ENCODE peak calls at places on chromosomes 12 and 14, in eight cellular contexts. One of them, this sample, is unnamed.

GRCh38 chr12:121776190-121777098 is 17.0 kb downstream of the RHOF start:
- DNase-seq in frontal cortex: peak
- DNase-seq in H9: peak
- DNase-seq in prostate gland: peak
- DNase-seq in AG08395: peak
- DNase-seq in left colon: peak
- DNase-seq in activated CD4-positive, alpha-beta T cell treated with anti-CD3 and anti-CD28 coated beads, Interleukin-2, amount 50 U/mL, for 1 hour: peak
- DNase-seq in thoracic aorta: no peak
- DNase-seq in this sample: peak

GRCh38 chr12:31589582-31589895 is 1.4 kb downstream of the DENND5B start:
- DNase-seq in frontal cortex: peak
- DNase-seq in H9: no peak
- DNase-seq in prostate gland: no peak
- DNase-seq in AG08395: no peak
- DNase-seq in left colon: no peak
- DNase-seq in activated CD4-positive, alpha-beta T cell treated with anti-CD3 and anti-CD28 coated beads, Interleukin-2, amount 50 U/mL, for 1 hour: no peak
- DNase-seq in thoracic aorta: no peak
- DNase-seq in this sample: no peak

GRCh38 chr14:88005978-88006851 is 1.3 kb downstream of the GPR65 start:
- DNase-seq in frontal cortex: no peak
- DNase-seq in H9: no peak
- DNase-seq in prostate gland: no peak
- DNase-seq in AG08395: no peak
- DNase-seq in left colon: peak
- DNase-seq in activated CD4-positive, alpha-beta T cell treated with anti-CD3 and anti-CD28 coated beads, Interleukin-2, amount 50 U/mL, for 1 hour: peak
- DNase-seq in thoracic aorta: no peak
- DNase-seq in this sample: peak

GRCh38 chr12:29634057-29634456 is 136.6 kb upstream of the OVCH1 start:
- DNase-seq in frontal cortex: no peak
- DNase-seq in H9: no peak
- DNase-seq in prostate gland: no peak
- DNase-seq in AG08395: peak
- DNase-seq in left colon: no peak
- DNase-seq in activated CD4-positive, alpha-beta T cell treated with anti-CD3 and anti-CD28 coated beads, Interleukin-2, amount 50 U/mL, for 1 hour: no peak
- DNase-seq in thoracic aorta: no peak
- DNase-seq in this sample: no peak

GRCh38 chr14:70448633-70449032 is 3.3 kb upstream of the ADAM21 start:
- DNase-seq in frontal cortex: no peak
- DNase-seq in H9: no peak
- DNase-seq in prostate gland: no peak
- DNase-seq in AG08395: no peak
- DNase-seq in left colon: no peak
- DNase-seq in activated CD4-positive, alpha-beta T cell treated with anti-CD3 and anti-CD28 coated beads, Interleukin-2, amount 50 U/mL, for 1 hour: no peak
- DNase-seq in thoracic aorta: no peak
- DNase-seq in this sample: no peak

GRCh38 chr14:94058674-94059138 is 22.3 kb downstream of the DDX24 start:
- DNase-seq in frontal cortex: no peak
- DNase-seq in H9: no peak
- DNase-seq in prostate gland: peak
- DNase-seq in AG08395: no peak
- DNase-seq in left colon: no peak
- DNase-seq in activated CD4-positive, alpha-beta T cell treated with anti-CD3 and anti-CD28 coated beads, Interleukin-2, amount 50 U/mL, for 1 hour: no peak
- DNase-seq in thoracic aorta: no peak
- DNase-seq in this sample: peak

GRCh38 chr14:101077511-101078074 is 174.1 kb upstream of the RTL1 start:
- DNase-seq in frontal cortex: no peak
- DNase-seq in H9: peak
- DNase-seq in prostate gland: no peak
- DNase-seq in AG08395: no peak
- DNase-seq in left colon: no peak
- DNase-seq in activated CD4-positive, alpha-beta T cell treated with anti-CD3 and anti-CD28 coated beads, Interleukin-2, amount 50 U/mL, for 1 hour: no peak
- DNase-seq in thoracic aorta: no peak
- DNase-seq in this sample: no peak

GRCh38 chr14:22383515-22384166 is 205.4 kb downstream of the DAD1 start:
- DNase-seq in frontal cortex: no peak
- DNase-seq in H9: no peak
- DNase-seq in prostate gland: no peak
- DNase-seq in AG08395: no peak
- DNase-seq in left colon: no peak
- DNase-seq in activated CD4-positive, alpha-beta T cell treated with anti-CD3 and anti-CD28 coated beads, Interleukin-2, amount 50 U/mL, for 1 hour: no peak
- DNase-seq in thoracic aorta: no peak
- DNase-seq in this sample: no peak

GRCh38 chr14:47744155-47744554 is 68.8 kb upstream of the MDGA2 start:
- DNase-seq in frontal cortex: no peak
- DNase-seq in H9: no peak
- DNase-seq in prostate gland: no peak
- DNase-seq in AG08395: no peak
- DNase-seq in left colon: no peak
- DNase-seq in activated CD4-positive, alpha-beta T cell treated with anti-CD3 and anti-CD28 coated beads, Interleukin-2, amount 50 U/mL, for 1 hour: no peak
- DNase-seq in thoracic aorta: no peak
- DNase-seq in this sample: no peak

GRCh38 chr12:52847335-52848102 is 1.3 kb downstream of the KRT78 start:
- DNase-seq in frontal cortex: no peak
- DNase-seq in H9: peak
- DNase-seq in prostate gland: no peak
- DNase-seq in AG08395: peak
- DNase-seq in left colon: no peak
- DNase-seq in activated CD4-positive, alpha-beta T cell treated with anti-CD3 and anti-CD28 coated beads, Interleukin-2, amount 50 U/mL, for 1 hour: no peak
- DNase-seq in thoracic aorta: no peak
- DNase-seq in this sample: no peak

GRCh38 chr12:117761528-117762100 is 207.2 kb downstream of the KSR2 start:
- DNase-seq in frontal cortex: no peak
- DNase-seq in H9: no peak
- DNase-seq in prostate gland: no peak
- DNase-seq in AG08395: no peak
- DNase-seq in left colon: no peak
- DNase-seq in activated CD4-positive, alpha-beta T cell treated with anti-CD3 and anti-CD28 coated beads, Interleukin-2, amount 50 U/mL, for 1 hour: no peak
- DNase-seq in thoracic aorta: no peak
- DNase-seq in this sample: no peak

GRCh38 chr14:76546426-76547221 is 170.7 kb downstream of the ESRRB start:
- DNase-seq in frontal cortex: no peak
- DNase-seq in H9: peak
- DNase-seq in prostate gland: no peak
- DNase-seq in AG08395: no peak
- DNase-seq in left colon: no peak
- DNase-seq in activated CD4-positive, alpha-beta T cell treated with anti-CD3 and anti-CD28 coated beads, Interleukin-2, amount 50 U/mL, for 1 hour: no peak
- DNase-seq in thoracic aorta: no peak
- DNase-seq in this sample: no peak

GRCh38 chr14:77918448-77918847 is 118.5 kb downstream of the ADCK1 start:
- DNase-seq in frontal cortex: no peak
- DNase-seq in H9: no peak
- DNase-seq in prostate gland: no peak
- DNase-seq in AG08395: no peak
- DNase-seq in left colon: no peak
- DNase-seq in activated CD4-positive, alpha-beta T cell treated with anti-CD3 and anti-CD28 coated beads, Interleukin-2, amount 50 U/mL, for 1 hour: no peak
- DNase-seq in thoracic aorta: no peak
- DNase-seq in this sample: no peak

GRCh38 chr14:51517116-51517515 is 134.6 kb upstream of the FRMD6 start:
- DNase-seq in frontal cortex: no peak
- DNase-seq in H9: no peak
- DNase-seq in prostate gland: no peak
- DNase-seq in AG08395: no peak
- DNase-seq in left colon: no peak
- DNase-seq in activated CD4-positive, alpha-beta T cell treated with anti-CD3 and anti-CD28 coated beads, Interleukin-2, amount 50 U/mL, for 1 hour: no peak
- DNase-seq in thoracic aorta: no peak
- DNase-seq in this sample: no peak

GRCh38 chr12:1911598-1912575 is 6.6 kb downstream of the CACNA2D4 start:
- DNase-seq in frontal cortex: peak
- DNase-seq in H9: peak
- DNase-seq in prostate gland: no peak
- DNase-seq in AG08395: peak
- DNase-seq in left colon: no peak
- DNase-seq in activated CD4-positive, alpha-beta T cell treated with anti-CD3 and anti-CD28 coated beads, Interleukin-2, amount 50 U/mL, for 1 hour: no peak
- DNase-seq in thoracic aorta: no peak
- DNase-seq in this sample: no peak

GRCh38 chr12:132061197-132061596 is 82.9 kb downstream of the DDX51 start:
- DNase-seq in frontal cortex: no peak
- DNase-seq in H9: no peak
- DNase-seq in prostate gland: no peak
- DNase-seq in AG08395: peak
- DNase-seq in left colon: no peak
- DNase-seq in activated CD4-positive, alpha-beta T cell treated with anti-CD3 and anti-CD28 coated beads, Interleukin-2, amount 50 U/mL, for 1 hour: no peak
- DNase-seq in thoracic aorta: no peak
- DNase-seq in this sample: no peak

GRCh38 chr12:47938093-47938492 is 25.3 kb upstream of the TMEM106C start:
- DNase-seq in frontal cortex: no peak
- DNase-seq in H9: no peak
- DNase-seq in prostate gland: no peak
- DNase-seq in AG08395: peak
- DNase-seq in left colon: no peak
- DNase-seq in activated CD4-positive, alpha-beta T cell treated with anti-CD3 and anti-CD28 coated beads, Interleukin-2, amount 50 U/mL, for 1 hour: no peak
- DNase-seq in thoracic aorta: no peak
- DNase-seq in this sample: no peak

GRCh38 chr12:108508243-108508642 is 6.8 kb upstream of the FICD start:
- DNase-seq in frontal cortex: no peak
- DNase-seq in H9: no peak
- DNase-seq in prostate gland: no peak
- DNase-seq in AG08395: no peak
- DNase-seq in left colon: no peak
- DNase-seq in activated CD4-positive, alpha-beta T cell treated with anti-CD3 and anti-CD28 coated beads, Interleukin-2, amount 50 U/mL, for 1 hour: no peak
- DNase-seq in thoracic aorta: no peak
- DNase-seq in this sample: no peak

GRCh38 chr12:126797525-126797924 is 1469.4 kb upstream of the TMEM132C start:
- DNase-seq in frontal cortex: no peak
- DNase-seq in H9: no peak
- DNase-seq in prostate gland: no peak
- DNase-seq in AG08395: no peak
- DNase-seq in left colon: no peak
- DNase-seq in activated CD4-positive, alpha-beta T cell treated with anti-CD3 and anti-CD28 coated beads, Interleukin-2, amount 50 U/mL, for 1 hour: no peak
- DNase-seq in thoracic aorta: no peak
- DNase-seq in this sample: no peak

GRCh38 chr12:54211920-54212319 is 23.1 kb upstream of the SMUG1 start:
- DNase-seq in frontal cortex: no peak
- DNase-seq in H9: no peak
- DNase-seq in prostate gland: no peak
- DNase-seq in AG08395: no peak
- DNase-seq in left colon: no peak
- DNase-seq in activated CD4-positive, alpha-beta T cell treated with anti-CD3 and anti-CD28 coated beads, Interleukin-2, amount 50 U/mL, for 1 hour: no peak
- DNase-seq in thoracic aorta: no peak
- DNase-seq in this sample: no peak

GRCh38 chr12:75658286-75658685 is 146.9 kb upstream of the KRR1 start:
- DNase-seq in frontal cortex: no peak
- DNase-seq in H9: no peak
- DNase-seq in prostate gland: no peak
- DNase-seq in AG08395: no peak
- DNase-seq in left colon: no peak
- DNase-seq in activated CD4-positive, alpha-beta T cell treated with anti-CD3 and anti-CD28 coated beads, Interleukin-2, amount 50 U/mL, for 1 hour: no peak
- DNase-seq in thoracic aorta: no peak
- DNase-seq in this sample: no peak

GRCh38 chr12:68641138-68641537 is 30.4 kb downstream of the RAP1B start:
- DNase-seq in frontal cortex: no peak
- DNase-seq in H9: no peak
- DNase-seq in prostate gland: no peak
- DNase-seq in AG08395: no peak
- DNase-seq in left colon: no peak
- DNase-seq in activated CD4-positive, alpha-beta T cell treated with anti-CD3 and anti-CD28 coated beads, Interleukin-2, amount 50 U/mL, for 1 hour: no peak
- DNase-seq in thoracic aorta: no peak
- DNase-seq in this sample: no peak

GRCh38 chr12:109625131-109625559 is 51.6 kb downstream of the MVK start:
- DNase-seq in frontal cortex: peak
- DNase-seq in H9: no peak
- DNase-seq in prostate gland: no peak
- DNase-seq in AG08395: peak
- DNase-seq in left colon: no peak
- DNase-seq in activated CD4-positive, alpha-beta T cell treated with anti-CD3 and anti-CD28 coated beads, Interleukin-2, amount 50 U/mL, for 1 hour: no peak
- DNase-seq in thoracic aorta: no peak
- DNase-seq in this sample: no peak

GRCh38 chr12:79848321-79848720 is 86.6 kb downstream of the PPP1R12A start:
- DNase-seq in frontal cortex: no peak
- DNase-seq in H9: no peak
- DNase-seq in prostate gland: no peak
- DNase-seq in AG08395: no peak
- DNase-seq in left colon: no peak
- DNase-seq in activated CD4-positive, alpha-beta T cell treated with anti-CD3 and anti-CD28 coated beads, Interleukin-2, amount 50 U/mL, for 1 hour: no peak
- DNase-seq in thoracic aorta: no peak
- DNase-seq in this sample: no peak

GRCh38 chr12:108358580-108358965 is 19.5 kb upstream of the CMKLR1 start:
- DNase-seq in frontal cortex: no peak
- DNase-seq in H9: no peak
- DNase-seq in prostate gland: no peak
- DNase-seq in AG08395: no peak
- DNase-seq in left colon: no peak
- DNase-seq in activated CD4-positive, alpha-beta T cell treated with anti-CD3 and anti-CD28 coated beads, Interleukin-2, amount 50 U/mL, for 1 hour: no peak
- DNase-seq in thoracic aorta: no peak
- DNase-seq in this sample: no peak

GRCh38 chr12:68953536-68953935 is 20.6 kb upstream of the CPM start:
- DNase-seq in frontal cortex: no peak
- DNase-seq in H9: no peak
- DNase-seq in prostate gland: peak
- DNase-seq in AG08395: peak
- DNase-seq in left colon: peak
- DNase-seq in activated CD4-positive, alpha-beta T cell treated with anti-CD3 and anti-CD28 coated beads, Interleukin-2, amount 50 U/mL, for 1 hour: no peak
- DNase-seq in thoracic aorta: no peak
- DNase-seq in this sample: no peak

GRCh38 chr12:110913119-110914056 is 7.0 kb downstream of the MYL2 start:
- DNase-seq in frontal cortex: no peak
- DNase-seq in H9: no peak
- DNase-seq in prostate gland: no peak
- DNase-seq in AG08395: no peak
- DNase-seq in left colon: no peak
- DNase-seq in activated CD4-positive, alpha-beta T cell treated with anti-CD3 and anti-CD28 coated beads, Interleukin-2, amount 50 U/mL, for 1 hour: no peak
- DNase-seq in thoracic aorta: no peak
- DNase-seq in this sample: no peak

GRCh38 chr12:92408072-92408900 is 262.6 kb upstream of the BTG1 start:
- DNase-seq in frontal cortex: no peak
- DNase-seq in H9: peak
- DNase-seq in prostate gland: peak
- DNase-seq in AG08395: no peak
- DNase-seq in left colon: peak
- DNase-seq in activated CD4-positive, alpha-beta T cell treated with anti-CD3 and anti-CD28 coated beads, Interleukin-2, amount 50 U/mL, for 1 hour: peak
- DNase-seq in thoracic aorta: no peak
- DNase-seq in this sample: peak

GRCh38 chr14:103418508-103418818 is 33.2 kb downstream of the MARK3 start:
- DNase-seq in frontal cortex: no peak
- DNase-seq in H9: no peak
- DNase-seq in prostate gland: no peak
- DNase-seq in AG08395: peak
- DNase-seq in left colon: no peak
- DNase-seq in activated CD4-positive, alpha-beta T cell treated with anti-CD3 and anti-CD28 coated beads, Interleukin-2, amount 50 U/mL, for 1 hour: no peak
- DNase-seq in thoracic aorta: no peak
- DNase-seq in this sample: no peak

GRCh38 chr12:101619868-101620761 is 25.3 kb downstream of the MYBPC1 start:
- DNase-seq in frontal cortex: no peak
- DNase-seq in H9: no peak
- DNase-seq in prostate gland: peak
- DNase-seq in AG08395: no peak
- DNase-seq in left colon: peak
- DNase-seq in activated CD4-positive, alpha-beta T cell treated with anti-CD3 and anti-CD28 coated beads, Interleukin-2, amount 50 U/mL, for 1 hour: no peak
- DNase-seq in thoracic aorta: no peak
- DNase-seq in this sample: peak

GRCh38 chr14:50039734-50040400 is 76.5 kb downstream of the VCPKMT start:
- DNase-seq in frontal cortex: no peak
- DNase-seq in H9: no peak
- DNase-seq in prostate gland: no peak
- DNase-seq in AG08395: no peak
- DNase-seq in left colon: peak
- DNase-seq in activated CD4-positive, alpha-beta T cell treated with anti-CD3 and anti-CD28 coated beads, Interleukin-2, amount 50 U/mL, for 1 hour: no peak
- DNase-seq in thoracic aorta: no peak
- DNase-seq in this sample: no peak

GRCh38 chr12:40106655-40107054 is 774 bp upstream of the SLC2A13 start:
- DNase-seq in frontal cortex: no peak
- DNase-seq in H9: no peak
- DNase-seq in prostate gland: no peak
- DNase-seq in AG08395: no peak
- DNase-seq in left colon: no peak
- DNase-seq in activated CD4-positive, alpha-beta T cell treated with anti-CD3 and anti-CD28 coated beads, Interleukin-2, amount 50 U/mL, for 1 hour: no peak
- DNase-seq in thoracic aorta: no peak
- DNase-seq in this sample: no peak

GRCh38 chr12:64194333-64195149 is 27.6 kb downstream of the KICS2 start:
- DNase-seq in frontal cortex: no peak
- DNase-seq in H9: no peak
- DNase-seq in prostate gland: no peak
- DNase-seq in AG08395: no peak
- DNase-seq in left colon: no peak
- DNase-seq in activated CD4-positive, alpha-beta T cell treated with anti-CD3 and anti-CD28 coated beads, Interleukin-2, amount 50 U/mL, for 1 hour: no peak
- DNase-seq in thoracic aorta: no peak
- DNase-seq in this sample: no peak

GRCh38 chr12:89344043-89344861 is 8.0 kb downstream of the DUSP6 start:
- DNase-seq in frontal cortex: no peak
- DNase-seq in H9: no peak
- DNase-seq in prostate gland: no peak
- DNase-seq in AG08395: no peak
- DNase-seq in left colon: no peak
- DNase-seq in activated CD4-positive, alpha-beta T cell treated with anti-CD3 and anti-CD28 coated beads, Interleukin-2, amount 50 U/mL, for 1 hour: no peak
- DNase-seq in thoracic aorta: no peak
- DNase-seq in this sample: no peak

This sample was measured in body of pancreas.